ENCODE peak calls at places on chromosome 1, in four cellular contexts. V is stimulated activated CD4-positive, alpha-beta T cell treated with anti-CD3 and anti-CD28 coated beads, Interleukin-15, amount 100 ng/mL, for 1 hour; C is activated naive CD8-positive, alpha-beta T cell treated with anti-CD3 and anti-CD28 coated beads for 36 hours; F is vagina. P is an unnamed sample.

GRCh38 chr1:210232524-210233215 is at the start of gene SERTAD4:
- DNase-seq in V (no peak), C (no peak), F (no peak), P (no peak)

GRCh38 chr1:146032613-146033219 is 11.2 kb upstream of the HJV start:
- DNase-seq in V (no peak), C (no peak), F (no peak), P (no peak)

GRCh38 chr1:213719462-213719861 is 268.3 kb upstream of the PROX1 start:
- DNase-seq in V (no peak), C (no peak), F (no peak), P (no peak)

GRCh38 chr1:99728494-99729235 is 37.8 kb downstream of the FRRS1 start:
- DNase-seq in V (no peak), C (no peak), F (no peak), P (no peak)

GRCh38 chr1:159408862-159409400 is 23.1 kb upstream of the OR10J4 start:
- DNase-seq in V (no peak), C (no peak), F (no peak), P (no peak)

GRCh38 chr1:25208127-25208526 is 24.2 kb downstream of the SYF2 start:
- DNase-seq in V (no peak), C (no peak), F (no peak), P (no peak)

GRCh38 chr1:204377800-204378608 is 18.3 kb upstream of the PLEKHA6 start:
- DNase-seq in V (peak), C (peak), F (no peak), P (no peak)

GRCh38 chr1:231931846-231932454 is 305.4 kb downstream of the DISC1 start:
- DNase-seq in V (peak), C (peak), F (no peak), P (no peak)

GRCh38 chr1:118717893-118718292 is 270.2 kb downstream of the TBX15 start:
- DNase-seq in V (no peak), C (no peak), F (no peak), P (no peak)

GRCh38 chr1:47644216-47644581 is 206.4 kb downstream of the FOXD2 start:
- DNase-seq in V (no peak), C (no peak), F (no peak), P (no peak)

GRCh38 chr1:21901473-21901847 is 35.6 kb downstream of the HSPG2 start:
- DNase-seq in V (no peak), C (no peak), F (no peak), P (no peak)

GRCh38 chr1:155499953-155500621 is 62.5 kb downstream of the ASH1L start:
- DNase-seq in V (no peak), C (no peak), F (no peak), P (peak)